ENCODE peak calls at places on chromosomes 6 and 20, in five cellular contexts. One of them, this sample, is unnamed.

GRCh38 chr6:170106906-170107525 is 183.9 kb downstream of the DLL1 start:
- DNase-seq in ACHN: no peak
- DNase-seq in NCI-H2171 treated with DMSO at 0.1 percent for 48 hours: no peak
- DNase-seq in HT1080: no peak
- DNase-seq in NCI-H1694: no peak
- DNase-seq in this sample: no peak

GRCh38 chr6:90610671-90611542 is 24.0 kb upstream of the MAP3K7 start:
- DNase-seq in ACHN: peak
- DNase-seq in NCI-H2171 treated with DMSO at 0.1 percent for 48 hours: peak
- DNase-seq in HT1080: no peak
- DNase-seq in NCI-H1694: no peak
- DNase-seq in this sample: peak

GRCh38 chr6:37451411-37452273 is 18.6 kb downstream of the CMTR1 start:
- DNase-seq in ACHN: no peak
- DNase-seq in NCI-H2171 treated with DMSO at 0.1 percent for 48 hours: peak
- DNase-seq in HT1080: no peak
- DNase-seq in NCI-H1694: peak
- DNase-seq in this sample: no peak

GRCh38 chr6:125790403-125791150 is at the start of gene NCOA7:
- DNase-seq in ACHN: peak
- DNase-seq in NCI-H2171 treated with DMSO at 0.1 percent for 48 hours: peak
- DNase-seq in HT1080: peak
- DNase-seq in NCI-H1694: peak
- DNase-seq in this sample: peak

GRCh38 chr20:9353916-9354276 is 160.5 kb upstream of the LAMP5 start:
- DNase-seq in ACHN: no peak
- DNase-seq in NCI-H2171 treated with DMSO at 0.1 percent for 48 hours: no peak
- DNase-seq in HT1080: no peak
- DNase-seq in NCI-H1694: no peak
- DNase-seq in this sample: no peak

GRCh38 chr6:144314003-144314485 is 28.9 kb downstream of the UTRN start:
- DNase-seq in ACHN: peak
- DNase-seq in NCI-H2171 treated with DMSO at 0.1 percent for 48 hours: no peak
- DNase-seq in HT1080: no peak
- DNase-seq in NCI-H1694: no peak
- DNase-seq in this sample: peak

GRCh38 chr20:15756001-15756400 is 817.2 kb downstream of the KIF16B start:
- DNase-seq in ACHN: no peak
- DNase-seq in NCI-H2171 treated with DMSO at 0.1 percent for 48 hours: peak
- DNase-seq in HT1080: no peak
- DNase-seq in NCI-H1694: no peak
- DNase-seq in this sample: no peak

GRCh38 chr6:136072691-136073090 is 177.4 kb downstream of the MTFR2 start:
- DNase-seq in ACHN: no peak
- DNase-seq in NCI-H2171 treated with DMSO at 0.1 percent for 48 hours: no peak
- DNase-seq in HT1080: no peak
- DNase-seq in NCI-H1694: no peak
- DNase-seq in this sample: no peak

GRCh38 chr6:15501806-15502450 is 160.9 kb downstream of the DTNBP1 start:
- DNase-seq in ACHN: peak
- DNase-seq in NCI-H2171 treated with DMSO at 0.1 percent for 48 hours: peak
- DNase-seq in HT1080: peak
- DNase-seq in NCI-H1694: no peak
- DNase-seq in this sample: peak

GRCh38 chr6:32291549-32291948 is 67.7 kb upstream of the NOTCH4 start:
- DNase-seq in ACHN: no peak
- DNase-seq in NCI-H2171 treated with DMSO at 0.1 percent for 48 hours: no peak
- DNase-seq in HT1080: no peak
- DNase-seq in NCI-H1694: no peak
- DNase-seq in this sample: no peak

GRCh38 chr6:43772571-43773049 is 2.6 kb downstream of the VEGFA start:
- DNase-seq in ACHN: peak
- DNase-seq in NCI-H2171 treated with DMSO at 0.1 percent for 48 hours: peak
- DNase-seq in HT1080: no peak
- DNase-seq in NCI-H1694: no peak
- DNase-seq in this sample: peak

GRCh38 chr20:41174782-41175181 is 37.4 kb downstream of the PLCG1 start:
- DNase-seq in ACHN: no peak
- DNase-seq in NCI-H2171 treated with DMSO at 0.1 percent for 48 hours: no peak
- DNase-seq in HT1080: peak
- DNase-seq in NCI-H1694: no peak
- DNase-seq in this sample: no peak

GRCh38 chr20:38209054-38209675 is 44.1 kb upstream of the TGM2 start:
- DNase-seq in ACHN: no peak
- DNase-seq in NCI-H2171 treated with DMSO at 0.1 percent for 48 hours: no peak
- DNase-seq in HT1080: no peak
- DNase-seq in NCI-H1694: no peak
- DNase-seq in this sample: no peak

GRCh38 chr6:56802570-56802969 is 152.3 kb upstream of the BEND6 start:
- DNase-seq in ACHN: no peak
- DNase-seq in NCI-H2171 treated with DMSO at 0.1 percent for 48 hours: peak
- DNase-seq in HT1080: peak
- DNase-seq in NCI-H1694: peak
- DNase-seq in this sample: no peak

GRCh38 chr6:107957165-107957908 is 671 bp downstream of the SEC63 start:
- DNase-seq in ACHN: peak
- DNase-seq in NCI-H2171 treated with DMSO at 0.1 percent for 48 hours: peak
- DNase-seq in HT1080: peak
- DNase-seq in NCI-H1694: no peak
- DNase-seq in this sample: peak

GRCh38 chr6:13683038-13683437 is 28.6 kb downstream of the RANBP9 start:
- DNase-seq in ACHN: no peak
- DNase-seq in NCI-H2171 treated with DMSO at 0.1 percent for 48 hours: no peak
- DNase-seq in HT1080: no peak
- DNase-seq in NCI-H1694: no peak
- DNase-seq in this sample: no peak

GRCh38 chr6:74645108-74645849 is 560.6 kb downstream of the COL12A1 start:
- DNase-seq in ACHN: no peak
- DNase-seq in NCI-H2171 treated with DMSO at 0.1 percent for 48 hours: no peak
- DNase-seq in HT1080: no peak
- DNase-seq in NCI-H1694: no peak
- DNase-seq in this sample: no peak

GRCh38 chr20:5652626-5653573 is 97.3 kb upstream of the SHLD1 start:
- DNase-seq in ACHN: no peak
- DNase-seq in NCI-H2171 treated with DMSO at 0.1 percent for 48 hours: no peak
- DNase-seq in HT1080: peak
- DNase-seq in NCI-H1694: no peak
- DNase-seq in this sample: no peak

GRCh38 chr6:157995458-157995857 is 13.8 kb downstream of the SYNJ2 start:
- DNase-seq in ACHN: no peak
- DNase-seq in NCI-H2171 treated with DMSO at 0.1 percent for 48 hours: peak
- DNase-seq in HT1080: no peak
- DNase-seq in NCI-H1694: peak
- DNase-seq in this sample: no peak

GRCh38 chr6:57423468-57423867 is 106.0 kb downstream of the PRIM2 start:
- DNase-seq in ACHN: no peak
- DNase-seq in NCI-H2171 treated with DMSO at 0.1 percent for 48 hours: no peak
- DNase-seq in HT1080: no peak
- DNase-seq in NCI-H1694: no peak
- DNase-seq in this sample: peak

GRCh38 chr6:163756079-163756478 is 341.6 kb downstream of the QKI start:
- DNase-seq in ACHN: no peak
- DNase-seq in NCI-H2171 treated with DMSO at 0.1 percent for 48 hours: no peak
- DNase-seq in HT1080: no peak
- DNase-seq in NCI-H1694: no peak
- DNase-seq in this sample: no peak

GRCh38 chr6:84522135-84522535 is 242.3 kb downstream of the TBX18 start:
- DNase-seq in ACHN: peak
- DNase-seq in NCI-H2171 treated with DMSO at 0.1 percent for 48 hours: no peak
- DNase-seq in HT1080: peak
- DNase-seq in NCI-H1694: no peak
- DNase-seq in this sample: no peak

GRCh38 chr20:48618631-48619030 is 209.2 kb downstream of the PREX1 start:
- DNase-seq in ACHN: no peak
- DNase-seq in NCI-H2171 treated with DMSO at 0.1 percent for 48 hours: no peak
- DNase-seq in HT1080: no peak
- DNase-seq in NCI-H1694: no peak
- DNase-seq in this sample: no peak

GRCh38 chr6:73514746-73515110 is 6.1 kb downstream of the EEF1A1 start:
- DNase-seq in ACHN: peak
- DNase-seq in NCI-H2171 treated with DMSO at 0.1 percent for 48 hours: no peak
- DNase-seq in HT1080: no peak
- DNase-seq in NCI-H1694: no peak
- DNase-seq in this sample: no peak

GRCh38 chr6:151289399-151290007 is 49.7 kb downstream of the AKAP12 start:
- DNase-seq in ACHN: no peak
- DNase-seq in NCI-H2171 treated with DMSO at 0.1 percent for 48 hours: no peak
- DNase-seq in HT1080: no peak
- DNase-seq in NCI-H1694: no peak
- DNase-seq in this sample: no peak

GRCh38 chr6:298233-299049 is 6.2 kb downstream of the DUSP22 start:
- DNase-seq in ACHN: no peak
- DNase-seq in NCI-H2171 treated with DMSO at 0.1 percent for 48 hours: no peak
- DNase-seq in HT1080: no peak
- DNase-seq in NCI-H1694: no peak
- DNase-seq in this sample: no peak

GRCh38 chr6:21590345-21590744 is 3.2 kb upstream of the SOX4 start:
- DNase-seq in ACHN: no peak
- DNase-seq in NCI-H2171 treated with DMSO at 0.1 percent for 48 hours: no peak
- DNase-seq in HT1080: no peak
- DNase-seq in NCI-H1694: no peak
- DNase-seq in this sample: no peak

GRCh38 chr20:1934162-1934561 is 39.0 kb downstream of the SIRPA start:
- DNase-seq in ACHN: no peak
- DNase-seq in NCI-H2171 treated with DMSO at 0.1 percent for 48 hours: no peak
- DNase-seq in HT1080: peak
- DNase-seq in NCI-H1694: no peak
- DNase-seq in this sample: no peak

GRCh38 chr20:52242237-52243230 is 51.0 kb upstream of the ZFP64 start:
- DNase-seq in ACHN: peak
- DNase-seq in NCI-H2171 treated with DMSO at 0.1 percent for 48 hours: peak
- DNase-seq in HT1080: no peak
- DNase-seq in NCI-H1694: peak
- DNase-seq in this sample: peak

GRCh38 chr20:19026121-19026878 is 186.1 kb upstream of the SLC24A3 start:
- DNase-seq in ACHN: no peak
- DNase-seq in NCI-H2171 treated with DMSO at 0.1 percent for 48 hours: no peak
- DNase-seq in HT1080: no peak
- DNase-seq in NCI-H1694: no peak
- DNase-seq in this sample: no peak

GRCh38 chr6:145733770-145734169 is 1.6 kb downstream of the EPM2A start:
- DNase-seq in ACHN: peak
- DNase-seq in NCI-H2171 treated with DMSO at 0.1 percent for 48 hours: no peak
- DNase-seq in HT1080: no peak
- DNase-seq in NCI-H1694: no peak
- DNase-seq in this sample: peak

GRCh38 chr6:20038805-20039204 is 173.5 kb downstream of the MBOAT1 start:
- DNase-seq in ACHN: no peak
- DNase-seq in NCI-H2171 treated with DMSO at 0.1 percent for 48 hours: no peak
- DNase-seq in HT1080: peak
- DNase-seq in NCI-H1694: no peak
- DNase-seq in this sample: no peak

GRCh38 chr6:113596907-113597583 is 260.1 kb upstream of the MARCKS start:
- DNase-seq in ACHN: no peak
- DNase-seq in NCI-H2171 treated with DMSO at 0.1 percent for 48 hours: peak
- DNase-seq in HT1080: no peak
- DNase-seq in NCI-H1694: no peak
- DNase-seq in this sample: no peak

GRCh38 chr20:41232971-41233926 is 84.3 kb downstream of the ZHX3 start:
- DNase-seq in ACHN: peak
- DNase-seq in NCI-H2171 treated with DMSO at 0.1 percent for 48 hours: peak
- DNase-seq in HT1080: peak
- DNase-seq in NCI-H1694: no peak
- DNase-seq in this sample: no peak

This sample was measured in cerebellar cortex.